ENCODE peak calls at places on chromosomes 16 and 17, in four cellular contexts. F is endothelial cell of umbilical vein, C is NCI-H82, T is astrocyte of the spinal cord. R is an unnamed sample.

GRCh38 chr17:43701318-43701743 is 39.6 kb upstream of the MEOX1 start:
- DNase-seq in C (no peak), F (no peak), T (peak; percentile 81), R (peak; percentile 92)

GRCh38 chr16:87316450-87316922 is 706 bp downstream of the C16orf95 start:
- DNase-seq in F (no peak), T (no peak), C (no peak), R (no peak)

GRCh38 chr17:42200702-42201101 is 6.4 kb upstream of the GHDC start:
- DNase-seq in F (no peak), T (peak; percentile 42), C (no peak), R (no peak)

GRCh38 chr16:13961099-13961811 is 41.3 kb downstream of the ERCC4 start:
- DNase-seq in T (peak; percentile 70), C (peak; percentile 78), F (no peak), R (no peak)

GRCh38 chr16:24609740-24610420 is 70.5 kb downstream of the RBBP6 start:
- DNase-seq in C (peak; percentile 96), F (peak; percentile 66), T (peak; percentile 50), R (peak; percentile 61)

GRCh38 chr17:49495842-49496182 is 719 bp downstream of the NGFR start:
- DNase-seq in T (no peak), F (no peak), C (no peak), R (no peak)

GRCh38 chr16:84565669-84566495 is 52.0 kb downstream of the COTL1 start:
- DNase-seq in T (no peak), C (no peak), F (no peak), R (no peak)

GRCh38 chr17:18122991-18123753 is 14.6 kb downstream of the MYO15A start:
- DNase-seq in T (no peak), F (no peak), C (no peak), R (no peak)

GRCh38 chr16:69443809-69444611 is 19.6 kb downstream of the CYB5B start:
- DNase-seq in C (no peak), F (peak; percentile 61), T (peak; percentile 66), R (no peak)

GRCh38 chr16:425740-426114 is 278 bp downstream of the RAB11FIP3 start:
- DNase-seq in F (no peak), T (no peak), C (peak; percentile 62), R (no peak)

GRCh38 chr16:1420111-1420539 is 422 bp downstream of the UQCC4 start:
- DNase-seq in C (no peak), T (no peak), F (no peak), R (no peak)

GRCh38 chr16:78257376-78257728 is 157.9 kb downstream of the WWOX start:
- DNase-seq in C (no peak), T (peak; percentile 7), F (no peak), R (peak; percentile 86)

GRCh38 chr17:45958994-45959665 is 39.9 kb upstream of the STH start:
- DNase-seq in C (no peak), T (no peak), F (no peak), R (no peak)

GRCh38 chr17:51921500-51921899 is 237.0 kb downstream of the CA10 start:
- DNase-seq in C (no peak), T (no peak), F (no peak), R (no peak)

GRCh38 chr17:80519091-80519781 is 25.4 kb upstream of the RPTOR start:
- DNase-seq in T (no peak), F (peak; percentile 65), C (peak; percentile 98), R (no peak)

GRCh38 chr17:49574283-49574892 is 1.3 kb upstream of the NXPH3 start:
- DNase-seq in T (no peak), C (peak; percentile 64), F (no peak), R (peak; percentile 44)

GRCh38 chr17:2883544-2884203 is 87.4 kb downstream of the RAP1GAP2 start:
- DNase-seq in F (no peak), C (peak; percentile 90), T (peak; percentile 17), R (no peak)

GRCh38 chr17:35080536-35080935 is 17.0 kb upstream of the RFFL start:
- DNase-seq in T (no peak), F (no peak), C (no peak), R (no peak)

GRCh38 chr16:12082207-12082606 is 105.7 kb downstream of the SNX29 start:
- DNase-seq in F (no peak), T (no peak), C (no peak), R (no peak)